ENCODE peak calls at places on chromosomes 16 and 17, in nine cellular contexts. One of them, this sample, is unnamed.

GRCh38 chr16:83952587-83952939 is 477 bp upstream of the OSGIN1 start:
- DNase-seq in activated CD8-positive, alpha-beta T cell treated with anti-CD3 and anti-CD28 coated beads for 36 hours: no peak
- DNase-seq in IMR-90: no peak
- DNase-seq in EH: no peak
- DNase-seq in fibroblast of lung: peak
- DNase-seq in AG10803: no peak
- DNase-seq in C1 segment of cervical spinal cord: no peak
- DNase-seq in type B pancreatic cell: no peak
- DNase-seq in stomach: peak
- DNase-seq in this sample: no peak

GRCh38 chr16:84298376-84298899 is 3.8 kb downstream of the WFDC1 start:
- DNase-seq in fibroblast of lung: no peak
- DNase-seq in stomach: no peak
- DNase-seq in IMR-90: no peak
- DNase-seq in activated CD8-positive, alpha-beta T cell treated with anti-CD3 and anti-CD28 coated beads for 36 hours: no peak
- DNase-seq in AG10803: no peak
- DNase-seq in C1 segment of cervical spinal cord: no peak
- DNase-seq in EH: no peak
- DNase-seq in type B pancreatic cell: no peak
- DNase-seq in this sample: no peak

GRCh38 chr17:4090898-4091297 is 51.9 kb downstream of the ZZEF1 start:
- DNase-seq in AG10803: peak
- DNase-seq in C1 segment of cervical spinal cord: no peak
- DNase-seq in type B pancreatic cell: no peak
- DNase-seq in stomach: no peak
- DNase-seq in activated CD8-positive, alpha-beta T cell treated with anti-CD3 and anti-CD28 coated beads for 36 hours: no peak
- DNase-seq in EH: peak
- DNase-seq in IMR-90: peak
- DNase-seq in fibroblast of lung: peak
- DNase-seq in this sample: no peak

GRCh38 chr16:50697881-50698767 is 4.7 kb downstream of the NOD2 start:
- DNase-seq in IMR-90: peak
- DNase-seq in type B pancreatic cell: no peak
- DNase-seq in AG10803: peak
- DNase-seq in C1 segment of cervical spinal cord: peak
- DNase-seq in stomach: peak
- DNase-seq in EH: peak
- DNase-seq in fibroblast of lung: peak
- DNase-seq in activated CD8-positive, alpha-beta T cell treated with anti-CD3 and anti-CD28 coated beads for 36 hours: peak
- DNase-seq in this sample: no peak

GRCh38 chr17:62901544-62901943 is 64.5 kb upstream of the TANC2 start:
- DNase-seq in EH: no peak
- DNase-seq in activated CD8-positive, alpha-beta T cell treated with anti-CD3 and anti-CD28 coated beads for 36 hours: no peak
- DNase-seq in fibroblast of lung: no peak
- DNase-seq in IMR-90: no peak
- DNase-seq in C1 segment of cervical spinal cord: no peak
- DNase-seq in AG10803: no peak
- DNase-seq in type B pancreatic cell: no peak
- DNase-seq in stomach: no peak
- DNase-seq in this sample: no peak

GRCh38 chr17:39213852-39214251 is 11.9 kb downstream of the STAC2 start:
- DNase-seq in EH: peak
- DNase-seq in AG10803: no peak
- DNase-seq in stomach: peak
- DNase-seq in activated CD8-positive, alpha-beta T cell treated with anti-CD3 and anti-CD28 coated beads for 36 hours: no peak
- DNase-seq in type B pancreatic cell: no peak
- DNase-seq in C1 segment of cervical spinal cord: no peak
- DNase-seq in IMR-90: peak
- DNase-seq in fibroblast of lung: peak
- DNase-seq in this sample: no peak

GRCh38 chr16:20851601-20852000 is 45.3 kb downstream of the REXO5 start:
- DNase-seq in type B pancreatic cell: no peak
- DNase-seq in EH: peak
- DNase-seq in activated CD8-positive, alpha-beta T cell treated with anti-CD3 and anti-CD28 coated beads for 36 hours: no peak
- DNase-seq in stomach: peak
- DNase-seq in fibroblast of lung: peak
- DNase-seq in AG10803: peak
- DNase-seq in C1 segment of cervical spinal cord: peak
- DNase-seq in IMR-90: peak
- DNase-seq in this sample: peak

GRCh38 chr16:50539822-50540710 is 8.1 kb upstream of the NKD1 start:
- DNase-seq in C1 segment of cervical spinal cord: peak
- DNase-seq in fibroblast of lung: no peak
- DNase-seq in IMR-90: no peak
- DNase-seq in stomach: no peak
- DNase-seq in AG10803: no peak
- DNase-seq in EH: no peak
- DNase-seq in activated CD8-positive, alpha-beta T cell treated with anti-CD3 and anti-CD28 coated beads for 36 hours: no peak
- DNase-seq in type B pancreatic cell: no peak
- DNase-seq in this sample: no peak

GRCh38 chr16:70737377-70738082 is 51.7 kb upstream of the MTSS2 start:
- DNase-seq in activated CD8-positive, alpha-beta T cell treated with anti-CD3 and anti-CD28 coated beads for 36 hours: peak
- DNase-seq in type B pancreatic cell: no peak
- DNase-seq in EH: peak
- DNase-seq in AG10803: peak
- DNase-seq in IMR-90: peak
- DNase-seq in C1 segment of cervical spinal cord: peak
- DNase-seq in fibroblast of lung: peak
- DNase-seq in stomach: peak
- DNase-seq in this sample: no peak

GRCh38 chr16:6898896-6899295 is 433.7 kb upstream of the RBFOX1 start:
- DNase-seq in fibroblast of lung: no peak
- DNase-seq in stomach: no peak
- DNase-seq in AG10803: no peak
- DNase-seq in IMR-90: no peak
- DNase-seq in type B pancreatic cell: no peak
- DNase-seq in EH: no peak
- DNase-seq in activated CD8-positive, alpha-beta T cell treated with anti-CD3 and anti-CD28 coated beads for 36 hours: no peak
- DNase-seq in C1 segment of cervical spinal cord: no peak
- DNase-seq in this sample: no peak

GRCh38 chr17:65100316-65101140 is 36.6 kb upstream of the RGS9 start:
- DNase-seq in type B pancreatic cell: peak
- DNase-seq in activated CD8-positive, alpha-beta T cell treated with anti-CD3 and anti-CD28 coated beads for 36 hours: peak
- DNase-seq in stomach: peak
- DNase-seq in C1 segment of cervical spinal cord: peak
- DNase-seq in IMR-90: peak
- DNase-seq in EH: peak
- DNase-seq in fibroblast of lung: peak
- DNase-seq in AG10803: peak
- DNase-seq in this sample: peak

GRCh38 chr16:88599092-88599733 is 29.0 kb downstream of the ZC3H18 start:
- DNase-seq in type B pancreatic cell: no peak
- DNase-seq in activated CD8-positive, alpha-beta T cell treated with anti-CD3 and anti-CD28 coated beads for 36 hours: no peak
- DNase-seq in fibroblast of lung: no peak
- DNase-seq in C1 segment of cervical spinal cord: peak
- DNase-seq in stomach: peak
- DNase-seq in EH: no peak
- DNase-seq in AG10803: no peak
- DNase-seq in IMR-90: no peak
- DNase-seq in this sample: peak

GRCh38 chr16:22232277-22233049 is 26.4 kb downstream of the EEF2K start:
- DNase-seq in activated CD8-positive, alpha-beta T cell treated with anti-CD3 and anti-CD28 coated beads for 36 hours: peak
- DNase-seq in AG10803: no peak
- DNase-seq in EH: peak
- DNase-seq in type B pancreatic cell: no peak
- DNase-seq in stomach: peak
- DNase-seq in IMR-90: peak
- DNase-seq in C1 segment of cervical spinal cord: no peak
- DNase-seq in fibroblast of lung: peak
- DNase-seq in this sample: no peak

GRCh38 chr16:1791256-1791942 is 2.1 kb downstream of the IGFALS start:
- DNase-seq in type B pancreatic cell: no peak
- DNase-seq in EH: no peak
- DNase-seq in fibroblast of lung: no peak
- DNase-seq in IMR-90: no peak
- DNase-seq in activated CD8-positive, alpha-beta T cell treated with anti-CD3 and anti-CD28 coated beads for 36 hours: no peak
- DNase-seq in AG10803: no peak
- DNase-seq in C1 segment of cervical spinal cord: no peak
- DNase-seq in stomach: no peak
- DNase-seq in this sample: no peak

GRCh38 chr16:87185983-87186382 is 131.2 kb downstream of the C16orf95 start:
- DNase-seq in fibroblast of lung: no peak
- DNase-seq in AG10803: no peak
- DNase-seq in activated CD8-positive, alpha-beta T cell treated with anti-CD3 and anti-CD28 coated beads for 36 hours: no peak
- DNase-seq in stomach: no peak
- DNase-seq in type B pancreatic cell: no peak
- DNase-seq in EH: no peak
- DNase-seq in C1 segment of cervical spinal cord: no peak
- DNase-seq in IMR-90: no peak
- DNase-seq in this sample: no peak

GRCh38 chr17:82134101-82134500 is 36.1 kb upstream of the FASN start:
- DNase-seq in AG10803: peak
- DNase-seq in EH: no peak
- DNase-seq in fibroblast of lung: no peak
- DNase-seq in activated CD8-positive, alpha-beta T cell treated with anti-CD3 and anti-CD28 coated beads for 36 hours: no peak
- DNase-seq in stomach: peak
- DNase-seq in IMR-90: no peak
- DNase-seq in C1 segment of cervical spinal cord: no peak
- DNase-seq in type B pancreatic cell: no peak
- DNase-seq in this sample: no peak

GRCh38 chr17:80264048-80264792 is 3.6 kb downstream of the RNF213 start:
- DNase-seq in AG10803: no peak
- DNase-seq in fibroblast of lung: no peak
- DNase-seq in stomach: peak
- DNase-seq in C1 segment of cervical spinal cord: no peak
- DNase-seq in type B pancreatic cell: no peak
- DNase-seq in EH: no peak
- DNase-seq in activated CD8-positive, alpha-beta T cell treated with anti-CD3 and anti-CD28 coated beads for 36 hours: peak
- DNase-seq in IMR-90: no peak
- DNase-seq in this sample: no peak

GRCh38 chr16:83744521-83744981 is 63.2 kb upstream of the HSBP1 start:
- DNase-seq in fibroblast of lung: peak
- DNase-seq in type B pancreatic cell: no peak
- DNase-seq in activated CD8-positive, alpha-beta T cell treated with anti-CD3 and anti-CD28 coated beads for 36 hours: no peak
- DNase-seq in AG10803: peak
- DNase-seq in IMR-90: peak
- DNase-seq in EH: peak
- DNase-seq in C1 segment of cervical spinal cord: peak
- DNase-seq in stomach: no peak
- DNase-seq in this sample: no peak

This sample was measured in esophagus muscularis mucosa.